ENCODE peak calls at places on chromosomes 13 and 19, in six cellular contexts. C is cardiac muscle cell, J is frontal cortex, K is NCI-H187, D is A172, Y is memory B cell. G is an unnamed sample.

GRCh38 chr13:36148436-36148835 is 17.3 kb upstream of the DCLK1 start:
- DNase-seq in C (no peak), J (no peak), K (no peak), D (no peak), Y (no peak), G (no peak)

GRCh38 chr19:35859414-35859813 is 2.7 kb downstream of the KIRREL2 start:
- DNase-seq in C (no peak), J (no peak), K (no peak), D (no peak), Y (no peak), G (no peak)

GRCh38 chr13:43815204-43815603 is 28.4 kb upstream of the ENOX1 start:
- DNase-seq in C (peak), J (no peak), K (no peak), D (peak), Y (no peak), G (no peak)

GRCh38 chr13:83996415-83996814 is 114.1 kb upstream of the SLITRK1 start:
- DNase-seq in C (no peak), J (no peak), K (no peak), D (no peak), Y (no peak), G (no peak)

GRCh38 chr19:33143897-33144405 is 12.0 kb downstream of the WDR88 start:
- DNase-seq in C (peak), J (peak), K (no peak), D (peak), Y (peak), G (peak)

GRCh38 chr19:39850892-39851291 is 4.7 kb upstream of the FBL start:
- DNase-seq in C (no peak), J (no peak), K (no peak), D (no peak), Y (no peak), G (no peak)

GRCh38 chr13:46386426-46386995 is 541 bp downstream of the RUBCNL start:
- DNase-seq in C (peak), J (no peak), K (no peak), D (no peak), Y (no peak), G (no peak)

GRCh38 chr13:39835253-39835652 is 179.8 kb downstream of the COG6 start:
- DNase-seq in C (no peak), J (peak), K (peak), D (peak), Y (no peak), G (no peak)

GRCh38 chr13:20901668-20902437 is 693 bp downstream of the XPO4 start:
- DNase-seq in C (peak), J (peak), K (no peak), D (peak), Y (peak), G (no peak)

GRCh38 chr13:20703785-20704458 is 423 bp downstream of the IL17D start:
- DNase-seq in C (peak), J (peak), K (peak), D (peak), Y (peak), G (peak)

GRCh38 chr19:3821857-3822364 is 35.7 kb upstream of the MATK start:
- DNase-seq in C (peak), J (peak), K (no peak), D (no peak), Y (peak), G (peak)

GRCh38 chr19:48874309-48875135 is 2.3 kb downstream of the PPP1R15A start:
- DNase-seq in C (no peak), J (no peak), K (no peak), D (peak), Y (no peak), G (no peak)

GRCh38 chr13:33785384-33785783 is 32.6 kb upstream of the RFC3 start:
- DNase-seq in C (no peak), J (no peak), K (no peak), D (peak), Y (no peak), G (no peak)

GRCh38 chr19:15212682-15213081 is 11.9 kb upstream of the NOTCH3 start:
- DNase-seq in C (no peak), J (no peak), K (no peak), D (no peak), Y (no peak), G (no peak)

GRCh38 chr19:36032251-36033104 is at the start of gene CLIP3:
- DNase-seq in C (peak), J (peak), K (peak), D (peak), Y (no peak), G (no peak)

GRCh38 chr19:18433039-18433691 is 4.8 kb downstream of the ISYNA1 start:
- DNase-seq in C (no peak), J (no peak), K (no peak), D (no peak), Y (peak), G (peak)

GRCh38 chr13:96821381-96821780 is 172.9 kb downstream of the OXGR1 start:
- DNase-seq in C (no peak), J (no peak), K (no peak), D (no peak), Y (no peak), G (no peak)

GRCh38 chr19:33675501-33676124 is 53.9 kb downstream of the CHST8 start:
- DNase-seq in C (no peak), J (no peak), K (no peak), D (no peak), Y (no peak), G (no peak)

G was measured in activated naive CD8-positive, alpha-beta T cell treated with anti-CD3 and anti-CD28 coated beads, Interleukin-2, amount 10 ng/mL, durations not matched to agents 7 days and 5 days.